ENCODE peak calls at places on chromosomes 5 and 9, in six cellular contexts. J is CD8-positive, alpha-beta T cell; D is cardiac muscle cell; S is heart left ventricle; C is left ventricle myocardium inferior; F is CD8-positive, alpha-beta memory T cell. B is an unnamed sample.

GRCh38 chr5:82107277-82107676 is 135.5 kb downstream of the ATG10 start:
- DNase-seq in D (no peak), F (no peak), C (no peak), J (no peak), S (no peak), B (no peak)

GRCh38 chr9:125559894-125560293 is 147.1 kb downstream of the MAPKAP1 start:
- DNase-seq in J (no peak), S (no peak), D (no peak), F (no peak), C (no peak), B (no peak)

GRCh38 chr9:117160254-117160653 is 254.6 kb downstream of the ASTN2 start:
- DNase-seq in S (no peak), D (no peak), J (no peak), F (no peak), C (no peak), B (no peak)

GRCh38 chr5:52728201-52728600 is 59.5 kb upstream of the ITGA1 start:
- DNase-seq in C (no peak), D (no peak), S (no peak), J (no peak), F (no peak), B (no peak)

GRCh38 chr9:73038089-73038509 is 85.2 kb upstream of the ALDH1A1 start:
- DNase-seq in F (no peak), D (no peak), C (no peak), S (no peak), J (no peak), B (no peak)

GRCh38 chr5:150778517-150779396 is at the start of gene SMIM3:
- DNase-seq in D (peak; percentile 91), J (peak; percentile 68), F (peak; percentile 60), S (peak; percentile 92), C (peak; percentile 89), B (peak; percentile 39)

GRCh38 chr5:371811-372555 is 50.5 kb downstream of the AHRR start:
- DNase-seq in C (no peak), S (no peak), F (no peak), J (peak; percentile 9), D (no peak), B (no peak)

GRCh38 chr9:75385236-75385635 is 296.9 kb downstream of the OSTF1 start:
- DNase-seq in C (no peak), S (no peak), F (no peak), D (no peak), J (no peak), B (no peak)

GRCh38 chr9:36997414-36997813 is 36.7 kb downstream of the PAX5 start:
- DNase-seq in J (no peak), D (no peak), F (no peak), S (no peak), C (no peak), B (no peak)
- H3K4me1 ChIP-seq in J (no peaks in the 10 kb centered on the region), D (no peaks in the 10 kb centered on the region), F (no peaks in the 10 kb centered on the region), S (no peaks in the 10 kb centered on the region), C (no peaks in the 10 kb centered on the region), B (peaks cover 6% of the 10 kb centered on the region)

DNA sequence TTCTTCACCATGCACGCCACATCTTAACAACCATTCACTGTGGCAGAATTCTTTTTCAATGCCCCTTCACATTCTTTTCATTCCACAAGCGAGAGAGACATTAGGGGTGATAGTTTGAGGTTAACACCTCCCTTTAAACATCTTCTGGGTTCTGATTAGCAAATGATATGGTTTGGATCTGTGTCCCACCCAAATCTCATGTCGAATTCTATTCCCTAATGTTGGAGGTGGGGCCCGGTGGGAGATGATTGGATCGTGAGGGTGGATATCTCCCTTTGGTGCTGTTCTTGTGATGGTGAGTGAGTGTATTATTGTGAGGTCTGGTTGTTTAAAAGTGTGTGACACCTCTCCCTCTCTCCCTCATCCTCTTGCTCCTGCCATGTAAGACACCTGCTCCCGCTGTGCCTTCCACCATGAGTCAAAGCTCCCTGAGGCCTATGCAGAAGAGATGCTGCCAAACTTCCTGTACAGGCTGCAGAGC is 46.1 kb upstream of the RAI14 start:
- DNase-seq in F (no peak), S (no peak), J (no peak), D (peak; percentile 15), C (no peak), B (no peak)
- H3K4me1 ChIP-seq in F (no peaks in the 10 kb centered on the region), S (no peaks in the 10 kb centered on the region), J (no peaks in the 10 kb centered on the region), D (no peaks in the 10 kb centered on the region), C (peaks cover 13% of the 10 kb centered on the region), B (no peaks in the 10 kb centered on the region)

GRCh38 chr9:121267689-121268597 is at the start of gene GSN:
- DNase-seq in S (peak; percentile 91), C (peak; percentile 89), D (peak; percentile 78), J (peak; percentile 54), F (peak; percentile 19), B (peak; percentile 10)
- H3K4me1 ChIP-seq in S (peaks cover 6% of the 10 kb centered on the region), C (peaks cover 66% of the 10 kb centered on the region), D (peaks cover 20% of the 10 kb centered on the region), J (peaks cover 13% of the 10 kb centered on the region), F (peaks cover 14% of the 10 kb centered on the region), B (peaks cover 12% of the 10 kb centered on the region)

DNA sequence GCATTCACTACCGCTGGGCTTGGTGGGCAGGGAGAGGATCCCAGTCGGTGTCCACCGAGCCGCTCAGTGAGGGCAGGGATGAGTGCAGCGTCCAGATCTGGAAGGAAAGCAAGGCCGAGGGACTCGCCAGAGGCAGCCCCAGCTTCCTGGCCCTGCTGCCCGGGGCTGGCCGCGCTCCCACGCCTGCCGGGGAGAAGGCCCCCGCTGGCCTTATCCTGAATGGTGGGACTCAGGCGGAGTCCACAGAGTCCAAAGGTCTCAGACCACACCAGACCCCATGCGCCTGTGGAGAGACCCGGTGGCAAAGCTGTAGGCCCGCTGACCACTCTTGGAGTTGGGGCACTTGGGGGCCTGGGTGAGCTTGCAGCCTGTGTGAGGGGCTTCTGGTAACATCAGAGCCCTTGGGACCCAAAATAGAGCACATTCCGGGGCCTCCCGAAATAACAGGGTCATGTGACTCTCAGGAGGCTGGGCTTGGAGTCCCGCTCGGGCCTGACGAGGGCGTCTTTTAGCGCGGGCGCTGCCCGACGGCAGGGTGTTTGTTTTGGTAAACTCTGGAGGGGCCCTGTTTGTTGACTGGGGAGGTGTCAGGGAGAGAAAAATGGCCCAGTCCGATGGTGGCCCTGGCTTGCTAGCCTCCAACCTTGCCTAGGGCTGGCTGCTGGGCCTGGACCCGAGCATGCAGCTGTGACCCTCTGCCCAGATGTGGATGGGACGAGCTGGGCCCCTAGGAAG is 2.8 kb downstream of the RXRA start:
- DNase-seq in C (peak; percentile 68), F (no peak), S (peak; percentile 75), D (peak; percentile 41), J (no peak), B (no peak)
- H3K4me1 ChIP-seq in C (peaks cover 90% of the 10 kb centered on the region), F (peaks cover 19% of the 10 kb centered on the region), S (peaks cover 38% of the 10 kb centered on the region), D (peaks cover 49% of the 10 kb centered on the region), J (peaks cover 16% of the 10 kb centered on the region), B (peaks cover 12% of the 10 kb centered on the region)

GRCh38 chr5:55331321-55331720 is 23.5 kb downstream of the MTREX start:
- DNase-seq in C (no peak), S (no peak), D (no peak), J (no peak), F (no peak), B (no peak)
- H3K4me1 ChIP-seq in C (peaks cover 9% of the 10 kb centered on the region), S (no peaks in the 10 kb centered on the region), D (no peaks in the 10 kb centered on the region), J (no peaks in the 10 kb centered on the region), F (no peaks in the 10 kb centered on the region), B (peaks cover 10% of the 10 kb centered on the region)

GRCh38 chr5:180974612-180975315 is 13.9 kb upstream of the BTNL3 start:
- DNase-seq in C (no peak), F (no peak), S (no peak), J (no peak), D (no peak), B (no peak)
- H3K4me1 ChIP-seq in C (no peaks in the 10 kb centered on the region), F (no peaks in the 10 kb centered on the region), S (no peaks in the 10 kb centered on the region), J (no peaks in the 10 kb centered on the region), D (no peaks in the 10 kb centered on the region), B (no peaks in the 10 kb centered on the region)

DNA sequence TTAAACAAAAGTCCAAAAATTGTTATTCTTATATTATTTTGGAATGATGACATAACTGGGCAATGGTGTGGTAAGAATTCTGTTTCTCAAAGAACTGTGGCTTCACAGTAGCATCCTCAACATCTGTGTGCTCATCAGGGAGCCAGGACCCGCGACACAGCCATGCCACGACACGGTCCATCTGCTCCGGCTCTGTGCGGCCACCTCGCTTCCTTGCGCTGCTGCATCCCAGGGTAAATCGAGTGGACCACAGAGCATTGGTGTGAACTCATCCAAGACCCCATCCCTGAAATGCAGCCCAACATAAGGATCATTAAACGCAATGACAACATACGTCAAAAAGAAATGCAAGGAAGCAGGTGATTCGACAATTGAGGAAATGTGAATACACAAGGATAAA is 15.3 kb downstream of the WHRN start:
- DNase-seq in C (no peak), F (no peak), J (no peak), S (no peak), D (no peak), B (no peak)
- H3K4me1 ChIP-seq in C (no peaks in the 10 kb centered on the region), F (peaks cover 5% of the 10 kb centered on the region), J (peaks cover 2% of the 10 kb centered on the region), S (no peaks in the 10 kb centered on the region), D (no peaks in the 10 kb centered on the region), B (peaks cover 9% of the 10 kb centered on the region)

DNA sequence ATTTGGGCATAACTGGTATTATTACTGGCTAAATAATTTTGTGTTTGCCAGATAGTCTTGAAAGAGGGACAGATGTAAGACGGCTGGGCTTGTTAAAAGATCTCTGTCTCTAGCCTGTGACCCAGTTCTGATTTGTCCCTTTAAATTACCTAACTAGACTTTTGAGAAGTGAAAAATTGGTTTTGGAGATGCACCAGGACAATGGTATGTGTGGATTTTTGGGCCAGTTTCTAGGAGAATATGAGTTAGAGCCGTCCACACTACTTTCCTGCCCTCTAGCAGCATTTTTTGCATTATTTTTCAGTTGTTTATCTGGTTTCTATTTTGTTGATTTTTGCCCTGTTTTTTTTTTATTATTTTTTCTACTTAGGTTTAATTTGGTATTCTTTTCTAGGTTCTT is 33.5 kb downstream of the LNPEP start:
- DNase-seq in D (no peak), S (no peak), C (no peak), J (no peak), F (no peak), B (no peak)
- H3K4me1 ChIP-seq in D (peaks cover 27% of the 10 kb centered on the region), S (no peaks in the 10 kb centered on the region), C (peaks cover 77% of the 10 kb centered on the region), J (peaks cover 83% of the 10 kb centered on the region), F (peaks cover 88% of the 10 kb centered on the region), B (peaks cover 79% of the 10 kb centered on the region)